ENCODE peak calls at places on chromosomes 12 and 14, in six cellular contexts. One of them, this sample, is unnamed.

GRCh38 chr12:117874842-117875434 is 93.9 kb downstream of the KSR2 start:
- DNase-seq in A549: peak; percentile 62
- DNase-seq in RCC 7860: peak; percentile 19
- DNase-seq in bronchial epithelial cell: peak; percentile 32
- DNase-seq in cardiac fibroblast: peak; percentile 69
- DNase-seq in psoas muscle: peak; percentile 62
- DNase-seq in this sample: peak; percentile 42

GRCh38 chr14:54026671-54027070 is 70.0 kb upstream of the BMP4 start:
- DNase-seq in A549: no peak
- DNase-seq in RCC 7860: no peak
- DNase-seq in bronchial epithelial cell: peak; percentile 12
- DNase-seq in cardiac fibroblast: no peak
- DNase-seq in psoas muscle: no peak
- DNase-seq in this sample: no peak

GRCh38 chr12:89040146-89040964 is 311.9 kb downstream of the DUSP6 start:
- DNase-seq in A549: no peak
- DNase-seq in RCC 7860: no peak
- DNase-seq in bronchial epithelial cell: peak; percentile 74
- DNase-seq in cardiac fibroblast: peak; percentile 67
- DNase-seq in psoas muscle: no peak
- DNase-seq in this sample: no peak

GRCh38 chr14:87952307-87953094 is 40.5 kb downstream of the GALC start:
- DNase-seq in A549: no peak
- DNase-seq in RCC 7860: no peak
- DNase-seq in bronchial epithelial cell: no peak
- DNase-seq in cardiac fibroblast: no peak
- DNase-seq in psoas muscle: no peak
- DNase-seq in this sample: no peak

GRCh38 chr14:79831198-79831890 is 380.0 kb downstream of the DIO2 start:
- DNase-seq in A549: no peak
- DNase-seq in RCC 7860: no peak
- DNase-seq in bronchial epithelial cell: no peak
- DNase-seq in cardiac fibroblast: peak; percentile 82
- DNase-seq in psoas muscle: no peak
- DNase-seq in this sample: no peak

GRCh38 chr14:39175445-39176262 is 600 bp downstream of the PNN start:
- DNase-seq in A549: peak; percentile 38
- DNase-seq in RCC 7860: no peak
- DNase-seq in bronchial epithelial cell: peak; percentile 17
- DNase-seq in cardiac fibroblast: peak; percentile 36
- DNase-seq in psoas muscle: no peak
- DNase-seq in this sample: peak; percentile 6

GRCh38 chr12:124956571-124956970 is 32.4 kb downstream of the DHX37 start:
- DNase-seq in A549: no peak
- DNase-seq in RCC 7860: no peak
- DNase-seq in bronchial epithelial cell: no peak
- DNase-seq in cardiac fibroblast: no peak
- DNase-seq in psoas muscle: no peak
- DNase-seq in this sample: no peak

GRCh38 chr14:51453869-51454268 is 197.8 kb upstream of the FRMD6 start:
- DNase-seq in A549: no peak
- DNase-seq in RCC 7860: peak; percentile 56
- DNase-seq in bronchial epithelial cell: peak; percentile 73
- DNase-seq in cardiac fibroblast: no peak
- DNase-seq in psoas muscle: no peak
- DNase-seq in this sample: peak; percentile 58

GRCh38 chr12:100908501-100908900 is 113.9 kb downstream of the ANO4 start:
- DNase-seq in A549: no peak
- DNase-seq in RCC 7860: peak; percentile 57
- DNase-seq in bronchial epithelial cell: peak; percentile 86
- DNase-seq in cardiac fibroblast: peak; percentile 88
- DNase-seq in psoas muscle: no peak
- DNase-seq in this sample: no peak

GRCh38 chr12:66964629-66965028 is 285.8 kb upstream of the GRIP1 start:
- DNase-seq in A549: no peak
- DNase-seq in RCC 7860: no peak
- DNase-seq in bronchial epithelial cell: no peak
- DNase-seq in cardiac fibroblast: no peak
- DNase-seq in psoas muscle: no peak
- DNase-seq in this sample: peak; percentile 47

GRCh38 chr12:115380509-115381120 is 696.6 kb upstream of the TBX3 start:
- DNase-seq in A549: no peak
- DNase-seq in RCC 7860: no peak
- DNase-seq in bronchial epithelial cell: no peak
- DNase-seq in cardiac fibroblast: no peak
- DNase-seq in psoas muscle: no peak
- DNase-seq in this sample: no peak

GRCh38 chr14:75909630-75910029 is 72.2 kb downstream of the TGFB3 start:
- DNase-seq in A549: no peak
- DNase-seq in RCC 7860: no peak
- DNase-seq in bronchial epithelial cell: no peak
- DNase-seq in cardiac fibroblast: no peak
- DNase-seq in psoas muscle: no peak
- DNase-seq in this sample: no peak

GRCh38 chr14:59254146-59254910 is 65.9 kb downstream of the DAAM1 start:
- DNase-seq in A549: no peak
- DNase-seq in RCC 7860: peak; percentile 24
- DNase-seq in bronchial epithelial cell: peak; percentile 58
- DNase-seq in cardiac fibroblast: peak; percentile 91
- DNase-seq in psoas muscle: peak; percentile 46
- DNase-seq in this sample: peak; percentile 94

GRCh38 chr12:52249041-52249461 is 16.0 kb downstream of the KRT7 start:
- DNase-seq in A549: no peak
- DNase-seq in RCC 7860: no peak
- DNase-seq in bronchial epithelial cell: no peak
- DNase-seq in cardiac fibroblast: no peak
- DNase-seq in psoas muscle: peak; percentile 64
- DNase-seq in this sample: no peak

GRCh38 chr14:84272290-84272721 is 1257.6 kb upstream of the FLRT2 start:
- DNase-seq in A549: no peak
- DNase-seq in RCC 7860: no peak
- DNase-seq in bronchial epithelial cell: no peak
- DNase-seq in cardiac fibroblast: no peak
- DNase-seq in psoas muscle: no peak
- DNase-seq in this sample: no peak

GRCh38 chr14:103230021-103230420 is 104.0 kb upstream of the EIF5 start:
- DNase-seq in A549: no peak
- DNase-seq in RCC 7860: no peak
- DNase-seq in bronchial epithelial cell: no peak
- DNase-seq in cardiac fibroblast: no peak
- DNase-seq in psoas muscle: no peak
- DNase-seq in this sample: no peak

GRCh38 chr12:10140001-10140400 is 10.0 kb upstream of the CLEC7A start:
- DNase-seq in A549: peak; percentile 39
- DNase-seq in RCC 7860: peak; percentile 10
- DNase-seq in bronchial epithelial cell: peak; percentile 61
- DNase-seq in cardiac fibroblast: peak; percentile 75
- DNase-seq in psoas muscle: no peak
- DNase-seq in this sample: peak; percentile 83

GRCh38 chr12:52270541-52271070 is 3.8 kb upstream of the KRT86 start:
- DNase-seq in A549: no peak
- DNase-seq in RCC 7860: no peak
- DNase-seq in bronchial epithelial cell: no peak
- DNase-seq in cardiac fibroblast: no peak
- DNase-seq in psoas muscle: no peak
- DNase-seq in this sample: no peak

GRCh38 chr12:50103351-50103750 is 457 bp upstream of the GPD1 start:
- DNase-seq in A549: no peak
- DNase-seq in RCC 7860: no peak
- DNase-seq in bronchial epithelial cell: no peak
- DNase-seq in cardiac fibroblast: no peak
- DNase-seq in psoas muscle: no peak
- DNase-seq in this sample: no peak

GRCh38 chr14:100818221-100818699 is 7.7 kb upstream of the MEG3 start:
- DNase-seq in A549: no peak
- DNase-seq in RCC 7860: no peak
- DNase-seq in bronchial epithelial cell: no peak
- DNase-seq in cardiac fibroblast: no peak
- DNase-seq in psoas muscle: no peak
- DNase-seq in this sample: no peak

GRCh38 chr12:4910502-4911315 is 1.0 kb downstream of the KCNA1 start:
- DNase-seq in A549: no peak
- DNase-seq in RCC 7860: no peak
- DNase-seq in bronchial epithelial cell: no peak
- DNase-seq in cardiac fibroblast: no peak
- DNase-seq in psoas muscle: no peak
- DNase-seq in this sample: no peak

GRCh38 chr14:84162658-84163057 is 1367.3 kb upstream of the FLRT2 start:
- DNase-seq in A549: no peak
- DNase-seq in RCC 7860: no peak
- DNase-seq in bronchial epithelial cell: no peak
- DNase-seq in cardiac fibroblast: no peak
- DNase-seq in psoas muscle: no peak
- DNase-seq in this sample: no peak

GRCh38 chr14:88005050-88005481 is at the start of gene GPR65:
- DNase-seq in A549: no peak
- DNase-seq in RCC 7860: no peak
- DNase-seq in bronchial epithelial cell: no peak
- DNase-seq in cardiac fibroblast: peak; percentile 49
- DNase-seq in psoas muscle: no peak
- DNase-seq in this sample: no peak

GRCh38 chr14:20714593-20715250 is 26.2 kb downstream of the ANG start:
- DNase-seq in A549: no peak
- DNase-seq in RCC 7860: no peak
- DNase-seq in bronchial epithelial cell: peak; percentile 88
- DNase-seq in cardiac fibroblast: peak; percentile 74
- DNase-seq in psoas muscle: peak; percentile 71
- DNase-seq in this sample: peak; percentile 57

GRCh38 chr12:31004666-31005065 is 69.0 kb upstream of the DDX11 start:
- DNase-seq in A549: no peak
- DNase-seq in RCC 7860: no peak
- DNase-seq in bronchial epithelial cell: no peak
- DNase-seq in cardiac fibroblast: no peak
- DNase-seq in psoas muscle: no peak
- DNase-seq in this sample: no peak

This sample was measured in H4.